ENCODE peak calls at places on chromosomes 7 and 10, in eight cellular contexts. L is K562, O is A549, P is GM12878, S is endothelial cell of umbilical vein, H is HCT116, Q is H1, A is HepG2. G is an unnamed sample.

GRCh38 chr10:83954193-83954794 is 185.0 kb upstream of the GHITM start:
- DNase-seq in S (no peak), Q (no peak), H (no peak), P (no peak), L (no peak), A (no peak), O (no peak), G (no peak)

GRCh38 chr10:11082551-11082950 is 64.9 kb downstream of the CELF2 start:
- DNase-seq in O (no peak), S (no peak), H (no peak), L (no peak), P (no peak), A (no peak), Q (no peak), G (no peak)

GRCh38 chr7:12315049-12315448 is 88.6 kb downstream of the VWDE start:
- DNase-seq in S (no peak), L (no peak), O (no peak), H (no peak), A (no peak), Q (no peak), P (no peak), G (no peak)

GRCh38 chr7:24199978-24200377 is 84.0 kb upstream of the NPY start:
- DNase-seq in L (no peak), H (no peak), Q (no peak), O (no peak), P (no peak), S (no peak), A (no peak), G (peak)

GRCh38 chr7:4604456-4604940 is 77.6 kb upstream of the FOXK1 start:
- DNase-seq in H (no peak), Q (no peak), A (no peak), O (no peak), P (no peak), S (no peak), L (no peak), G (peak)

GRCh38 chr10:63008491-63008890 is 124.6 kb upstream of the NRBF2 start:
- DNase-seq in P (no peak), A (no peak), Q (no peak), L (no peak), S (no peak), O (no peak), H (no peak), G (no peak)

GRCh38 chr7:131889572-131890150 is 333.2 kb upstream of the PODXL start:
- DNase-seq in H (no peak), A (no peak), L (no peak), P (no peak), O (no peak), S (no peak), Q (no peak), G (no peak)

GRCh38 chr7:157482517-157483120 is 145.8 kb downstream of the DNAJB6 start:
- DNase-seq in S (no peak), O (no peak), L (no peak), P (no peak), A (no peak), Q (no peak), H (no peak), G (no peak)

GRCh38 chr10:17141504-17142229 is 12.1 kb upstream of the CUBN start:
- DNase-seq in O (no peak), S (no peak), P (no peak), A (no peak), L (no peak), Q (no peak), H (no peak), G (no peak)

GRCh38 chr10:132411561-132412253 is 14.7 kb downstream of the PWWP2B start:
- DNase-seq in A (no peak), H (no peak), S (peak), P (no peak), Q (no peak), O (no peak), L (no peak), G (peak)
- TF ChIP-seq MAX in A (no peak), H (no peak), S (no peak), P (no peak), Q (no peak), O (no peak), L (no peak), G (no peak)

DNA sequence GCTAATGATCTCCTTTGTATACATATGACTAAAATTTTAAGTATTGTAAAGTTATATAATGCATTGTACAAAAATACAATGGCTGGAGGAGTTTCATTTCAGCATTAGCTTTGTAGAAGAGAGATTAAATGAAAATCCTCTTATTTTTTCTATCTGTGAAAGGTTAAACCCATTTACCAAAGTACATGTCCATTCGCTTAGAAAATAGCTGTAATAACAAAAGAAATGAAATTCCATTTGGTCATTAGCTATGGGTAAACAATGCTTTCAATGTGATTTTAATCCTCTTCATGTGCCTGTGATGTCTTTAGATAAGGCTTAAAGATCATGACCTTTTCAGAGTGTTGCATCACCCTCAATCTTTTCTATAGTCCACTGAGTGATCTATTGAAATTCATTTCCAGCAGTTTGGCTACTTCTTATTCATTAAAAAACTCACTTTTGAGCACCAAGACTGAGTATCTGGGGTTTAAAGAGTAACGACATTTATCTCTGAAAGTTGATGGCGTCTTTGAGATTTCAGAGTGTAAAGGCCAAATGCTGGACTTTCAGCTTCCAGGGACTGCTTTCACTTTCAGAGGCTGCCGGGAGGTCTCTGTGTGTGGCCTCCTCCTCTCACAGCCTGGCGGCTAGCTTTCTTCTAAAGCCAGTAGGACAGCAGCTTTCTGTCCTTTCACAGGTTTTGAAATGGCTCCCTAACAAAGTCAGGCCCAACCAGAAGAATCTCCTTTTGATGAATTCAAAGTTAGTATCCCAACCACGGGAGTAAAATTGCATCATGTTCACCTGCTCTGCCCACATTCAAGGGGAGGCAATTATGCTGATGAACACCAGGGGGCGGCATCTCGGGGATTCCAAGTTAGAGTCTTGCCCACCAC is 701.4 kb upstream of the COBL start:
- DNase-seq in P (no peak), L (peak), H (no peak), S (peak), O (peak), Q (peak), A (peak), G (peak)
- H3K4me2 ChIP-seq in P (no peak), L (peak), H (no peak), S (no peak), O (peak), Q (no peak), A (peak), G (no peak)

GRCh38 chr7:83852136-83852535 is 203.2 kb upstream of the SEMA3E start:
- DNase-seq in H (no peak), O (no peak), Q (no peak), S (peak), P (no peak), L (no peak), A (no peak), G (no peak)
- TF ChIP-seq MAX in H (no peak), O (no peak), Q (no peak), S (no peak), P (no peak), L (no peak), A (no peak), G (no peak)

GRCh38 chr10:91590904-91591791 is 41.7 kb downstream of the PPP1R3C start:
- DNase-seq in O (peak), L (peak), H (no peak), P (no peak), S (peak), Q (no peak), A (no peak), G (peak)

GRCh38 chr10:91590142-91590903 is 42.5 kb downstream of the PPP1R3C start:
- DNase-seq in A (no peak), P (no peak), H (no peak), L (no peak), O (peak), S (peak), Q (no peak), G (no peak)

GRCh38 chr10:91589656-91590035 is 43.2 kb downstream of the PPP1R3C start:
- DNase-seq in Q (no peak), A (no peak), L (no peak), O (no peak), S (no peak), H (no peak), P (no peak), G (no peak)

GRCh38 chr10:91589015-91589655 is 43.7 kb downstream of the PPP1R3C start:
- DNase-seq in H (no peak), O (no peak), L (no peak), S (peak), A (no peak), Q (no peak), P (no peak), G (no peak)

DNA sequence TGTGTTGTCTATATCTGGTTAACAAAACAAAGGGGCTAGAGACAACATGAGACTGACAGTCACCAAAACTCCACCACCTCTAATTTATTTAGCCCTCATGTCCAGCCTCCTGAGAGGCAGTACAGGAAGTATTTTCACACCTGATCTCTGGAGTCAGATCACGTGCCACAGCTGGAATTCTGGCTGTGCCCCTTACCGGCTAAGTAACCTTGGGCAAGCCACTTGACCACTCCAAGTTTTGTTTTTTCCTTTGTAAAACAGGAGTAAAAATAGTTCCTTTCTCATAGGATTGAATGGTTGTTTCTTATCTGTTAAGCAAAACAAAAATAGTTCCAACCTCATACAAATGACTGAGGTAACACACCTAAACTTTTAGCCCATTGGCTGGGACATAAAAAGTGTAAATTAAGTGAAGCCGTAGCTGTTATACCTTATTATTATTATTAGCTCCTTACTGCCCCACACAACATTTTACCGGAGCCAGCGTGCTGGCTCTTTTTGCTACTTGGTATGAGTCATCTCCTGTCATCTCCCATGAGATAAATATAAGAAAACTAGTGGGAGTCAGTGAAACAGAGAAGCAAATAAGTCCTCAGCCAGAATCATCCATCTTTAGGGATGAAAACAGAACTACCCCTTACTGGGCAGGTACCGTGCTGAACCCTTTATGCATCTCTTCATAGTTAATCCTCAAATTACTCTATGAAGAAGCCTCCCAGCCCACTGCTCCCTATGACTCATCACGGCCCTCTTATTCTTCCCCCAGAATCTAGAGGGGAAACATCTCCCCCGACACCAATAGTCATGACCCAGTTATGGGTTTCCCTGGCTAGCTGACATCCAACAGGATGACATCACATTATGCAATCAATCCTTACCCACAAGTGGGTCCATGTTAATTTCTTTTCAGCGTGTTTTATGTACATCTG is 44.9 kb downstream of the PPP1R3C start:
- DNase-seq in Q (no peak), A (no peak), P (no peak), S (peak), L (peak), O (peak), H (no peak), G (no peak)
- H3K4me2 ChIP-seq in Q (no peak), A (no peak), P (no peak), S (peak), L (peak), O (peak), H (peak), G (peak)